ENCODE peak calls at places on chromosomes 13 and 19, in four cellular contexts. E is heart right ventricle; H is colonic mucosa; D is effector memory CD4-positive, alpha-beta T cell. W is an unnamed sample.

GRCh38 chr19:57374179-57374578 is 10.8 kb downstream of the TRAPPC2B start:
- DNase-seq in E (no peak), H (no peak), D (no peak), W (no peak)

GRCh38 chr13:51105046-51105445 is 6.0 kb downstream of the C13orf42 start:
- DNase-seq in E (no peak), H (no peak), D (no peak), W (no peak)

GRCh38 chr19:32392142-32392541 is 13.4 kb upstream of the DPY19L3 start:
- DNase-seq in E (no peak), H (no peak), D (no peak), W (no peak)

GRCh38 chr19:31262673-31263308 is 86.4 kb downstream of the TSHZ3 start:
- DNase-seq in E (no peak), H (no peak), D (no peak), W (no peak)

GRCh38 chr13:113083402-113084061 is 22.1 kb upstream of the F7 start:
- DNase-seq in E (peak), H (no peak), D (no peak), W (peak)

GRCh38 chr19:15251749-15252397 is 19.6 kb upstream of the EPHX3 start:
- DNase-seq in E (peak), H (peak), D (no peak), W (no peak)

GRCh38 chr19:46351241-46352041 is 4.6 kb downstream of the PPP5C start:
- DNase-seq in E (peak), H (peak), D (no peak), W (no peak)

GRCh38 chr13:38382946-38383345 is 33.3 kb downstream of the UFM1 start:
- DNase-seq in E (no peak), H (no peak), D (no peak), W (no peak)

GRCh38 chr19:21468791-21469190 is 36.6 kb upstream of the ZNF429 start:
- DNase-seq in E (no peak), H (no peak), D (no peak), W (no peak)

GRCh38 chr19:14120497-14120780 is 2.9 kb upstream of the PRKACA start:
- DNase-seq in E (no peak), H (no peak), D (no peak), W (no peak)

GRCh38 chr19:31353826-31354225 is 4.6 kb upstream of the TSHZ3 start:
- DNase-seq in E (no peak), H (no peak), D (no peak), W (no peak)

GRCh38 chr19:51821921-51822716 is 27.2 kb downstream of the FPR3 start:
- DNase-seq in E (no peak), H (no peak), D (no peak), W (no peak)

GRCh38 chr19:4633140-4633967 is 6.0 kb upstream of the TNFAIP8L1 start:
- DNase-seq in E (peak), H (peak), D (no peak), W (no peak)

GRCh38 chr13:31207630-31208549 is 8.1 kb downstream of the B3GLCT start:
- DNase-seq in E (peak), H (no peak), D (no peak), W (no peak)

GRCh38 chr13:29515372-29515771 is 80.1 kb downstream of the SLC7A1 start:
- DNase-seq in E (no peak), H (no peak), D (no peak), W (no peak)

GRCh38 chr19:8089664-8090601 is 37.4 kb downstream of the CCL25 start:
- DNase-seq in E (no peak), H (no peak), D (no peak), W (no peak)

GRCh38 chr19:43306097-43306496 is 36.8 kb upstream of the PSG9 start:
- DNase-seq in E (no peak), H (no peak), D (no peak), W (no peak)

GRCh38 chr19:13621413-13621812 is 115.1 kb upstream of the CACNA1A start:
- DNase-seq in E (no peak), H (no peak), D (no peak), W (no peak)

GRCh38 chr19:4258181-4258580 is 11.3 kb downstream of the YJU2 start:
- DNase-seq in E (no peak), H (no peak), D (no peak), W (no peak)

GRCh38 chr19:35327642-35328041 is 1.3 kb upstream of the CD22 start:
- DNase-seq in E (no peak), H (no peak), D (no peak), W (no peak)

GRCh38 chr13:95714142-95714832 is 37.3 kb downstream of the DNAJC3 start:
- DNase-seq in E (no peak), H (no peak), D (no peak), W (no peak)

GRCh38 chr19:39246951-39247669 is 1.5 kb downstream of the IFNL4 start:
- DNase-seq in E (no peak), H (peak), D (no peak), W (peak)

GRCh38 chr19:17240855-17241399 is 4.8 kb downstream of the NR2F6 start:
- DNase-seq in E (no peak), H (no peak), D (no peak), W (no peak)
- H3K27ac ChIP-seq in E (peak), H (peak), D (no peak), W (no peak)

DNA sequence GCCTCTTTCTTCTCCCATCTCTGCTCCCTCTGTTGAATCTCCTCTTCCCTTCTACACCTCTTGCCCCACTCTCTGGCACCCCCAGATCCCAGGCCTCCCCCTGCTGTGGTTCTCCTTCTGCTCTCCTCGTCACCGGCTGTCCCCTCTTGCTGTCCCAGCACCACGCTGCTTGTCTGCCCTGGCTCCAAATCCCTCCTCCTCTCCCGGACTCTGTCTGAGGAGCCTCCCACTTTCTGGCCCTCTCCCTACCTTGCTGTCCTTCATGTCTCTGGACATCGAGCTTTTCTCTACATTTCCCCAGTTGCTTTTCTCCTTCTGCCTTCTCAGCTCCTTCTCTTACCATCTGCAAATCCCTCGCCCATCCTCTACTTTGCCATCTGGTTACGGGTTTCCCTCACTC is 1.3 kb downstream of the ZNF347 start:
- DNase-seq in E (no peak), H (no peak), D (no peak), W (no peak)
- H3K27ac ChIP-seq in E (peak), H (no peak), D (no peak), W (no peak)

GRCh38 chr19:19366691-19367396 is 38.6 kb upstream of the GATAD2A start:
- DNase-seq in E (peak), H (peak), D (peak), W (peak)
- H3K27ac ChIP-seq in E (no peak), H (peak), D (no peak), W (no peak)

GRCh38 chr13:84655677-84656076 is 773.4 kb upstream of the SLITRK1 start:
- DNase-seq in E (no peak), H (no peak), D (no peak), W (no peak)

GRCh38 chr13:84658881-84659661 is 776.8 kb upstream of the SLITRK1 start:
- DNase-seq in E (no peak), H (no peak), D (no peak), W (no peak)

GRCh38 chr13:84651288-84651687 is 769.0 kb upstream of the SLITRK1 start:
- DNase-seq in E (no peak), H (no peak), D (no peak), W (no peak)

GRCh38 chr13:84653915-84654534 is 771.8 kb upstream of the SLITRK1 start:
- DNase-seq in E (peak), H (no peak), D (no peak), W (no peak)

DNA sequence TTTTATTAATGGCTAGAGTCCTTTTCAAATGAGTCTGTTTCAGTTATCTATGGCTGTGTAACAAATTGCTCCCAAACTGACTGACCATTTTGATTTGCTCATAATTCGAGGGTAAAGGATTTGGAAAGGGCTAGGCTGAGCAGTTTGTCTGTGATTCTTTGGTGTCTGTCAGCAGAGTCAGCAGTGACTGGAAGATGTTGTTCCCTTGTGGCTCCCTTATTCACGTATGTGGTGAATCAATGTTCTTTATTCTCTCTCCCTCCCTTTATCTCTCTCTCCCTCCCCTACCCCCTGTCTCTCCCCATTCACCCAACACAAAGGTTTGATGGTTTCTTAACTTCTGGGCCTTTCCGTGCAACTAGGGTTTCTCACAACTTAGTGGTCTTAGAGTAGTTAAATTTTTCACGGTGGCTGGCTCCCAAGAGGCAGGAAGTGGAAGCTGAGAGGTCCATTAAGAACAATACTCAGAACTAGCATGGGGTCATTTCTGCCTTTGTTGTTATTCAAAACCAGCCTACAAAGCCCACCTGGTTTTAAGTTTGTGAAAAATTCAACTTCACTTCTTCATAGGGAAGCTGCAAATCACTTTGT is 772.5 kb upstream of the SLITRK1 start:
- DNase-seq in E (no peak), H (no peak), D (no peak), W (no peak)
- H3K27ac ChIP-seq in E (peak), H (no peak), D (no peak), W (no peak)

DNA sequence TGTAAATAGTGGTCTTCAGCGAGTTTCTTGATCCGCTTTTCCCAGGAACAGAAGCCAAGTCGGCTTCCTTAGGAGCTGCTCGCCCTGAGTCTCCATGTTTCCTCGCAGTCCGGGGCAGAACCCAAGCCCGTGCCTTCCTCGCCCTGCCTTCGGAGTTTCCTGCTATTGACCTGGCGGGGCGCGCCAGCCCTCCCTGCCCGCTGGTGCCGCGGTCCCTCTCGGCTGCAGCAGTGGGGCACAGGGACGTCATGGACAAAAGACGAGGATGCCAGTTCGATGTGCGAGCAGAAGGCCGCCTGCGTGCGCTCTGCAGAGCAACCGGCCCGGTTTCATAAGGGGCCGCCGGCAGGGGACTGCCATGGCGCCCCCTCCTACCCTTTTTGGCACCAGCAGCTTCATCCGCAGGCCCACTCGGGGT is 156.6 kb downstream of the TM9SF2 start:
- DNase-seq in E (peak), H (peak), D (peak), W (peak)
- H3K27ac ChIP-seq in E (peak), H (peak), D (peak), W (peak)

GRCh38 chr19:1923319-1923718 is 17.7 kb upstream of the CSNK1G2 start:
- DNase-seq in E (no peak), H (no peak), D (no peak), W (no peak)
- H3K27ac ChIP-seq in E (no peak), H (no peak), D (no peak), W (no peak)

GRCh38 chr13:77016241-77016812 is 10.6 kb downstream of the FBXL3 start:
- DNase-seq in E (no peak), H (no peak), D (no peak), W (no peak)
- H3K27ac ChIP-seq in E (peak), H (no peak), D (no peak), W (peak)

GRCh38 chr19:29681422-29682235 is 16.4 kb downstream of the PLEKHF1 start:
- DNase-seq in E (no peak), H (no peak), D (no peak), W (no peak)

GRCh38 chr19:29680447-29680846 is 15.2 kb downstream of the PLEKHF1 start:
- DNase-seq in E (peak), H (peak), D (peak), W (no peak)

GRCh38 chr19:29680937-29681336 is 15.7 kb downstream of the PLEKHF1 start:
- DNase-seq in E (no peak), H (no peak), D (no peak), W (no peak)

GRCh38 chr19:29683009-29683408 is 17.7 kb downstream of the PLEKHF1 start:
- DNase-seq in E (no peak), H (no peak), D (no peak), W (peak)

GRCh38 chr19:29682236-29682895 is 17.1 kb downstream of the PLEKHF1 start:
- DNase-seq in E (no peak), H (no peak), D (no peak), W (no peak)
- H3K27ac ChIP-seq in E (peak), H (no peak), D (no peak), W (peak)

W was measured in caudate nucleus.